ENCODE peak calls at places on chromosomes 4 and X, in five cellular contexts. Z is sigmoid colon, T is IMR-90, Q is B cell, F is type B pancreatic cell. L is an unnamed sample.

GRCh38 chr4:40685300-40685699 is 55.6 kb upstream of the RBM47 start:
- DNase-seq in F (no peak), T (peak), Q (no peak), Z (no peak), L (no peak)

GRCh38 chrX:154727418-154728323 is 23.2 kb downstream of the GAB3 start:
- DNase-seq in Z (peak), T (peak), Q (no peak), F (no peak), L (no peak)

GRCh38 chrX:48688531-48689142 is 5.0 kb downstream of the WAS start:
- DNase-seq in T (no peak), Z (no peak), F (no peak), Q (no peak), L (no peak)

GRCh38 chr4:182254381-182254780 is 11.2 kb downstream of the TENM3 start:
- DNase-seq in Z (no peak), T (no peak), F (no peak), Q (no peak), L (no peak)

GRCh38 chr4:169815606-169816005 is 57.9 kb upstream of the HPF1 start:
- DNase-seq in F (no peak), T (peak), Q (no peak), Z (no peak), L (no peak)

GRCh38 chr4:83115000-83115399 is 471 bp upstream of the PLAC8 start:
- DNase-seq in F (no peak), Q (no peak), T (peak), Z (no peak), L (no peak)

GRCh38 chrX:124098089-124098488 is 136.6 kb downstream of the STAG2 start:
- DNase-seq in T (peak), Z (no peak), F (no peak), Q (peak), L (no peak)

GRCh38 chr4:164252286-164252685 is 501.6 kb upstream of the SMIM31 start:
- DNase-seq in Q (no peak), T (no peak), Z (no peak), F (no peak), L (no peak)

GRCh38 chr4:4689694-4690440 is 148.0 kb upstream of the STX18 start:
- DNase-seq in F (no peak), Q (no peak), T (no peak), Z (no peak), L (peak)

GRCh38 chr4:118158946-118159345 is 124.7 kb downstream of the NDST3 start:
- DNase-seq in Q (no peak), Z (no peak), T (no peak), F (no peak), L (no peak)

GRCh38 chr4:90357117-90357710 is 230.0 kb downstream of the CCSER1 start:
- DNase-seq in F (no peak), T (peak), Z (no peak), Q (no peak), L (peak)

GRCh38 chr4:148435654-148436406 is 6.4 kb downstream of the NR3C2 start:
- DNase-seq in Z (no peak), T (no peak), Q (no peak), F (no peak), L (no peak)
- TF ChIP-seq CTCF in Z (no peak), T (no peak), Q (no peak), F (no peak), L (no peak)

DNA sequence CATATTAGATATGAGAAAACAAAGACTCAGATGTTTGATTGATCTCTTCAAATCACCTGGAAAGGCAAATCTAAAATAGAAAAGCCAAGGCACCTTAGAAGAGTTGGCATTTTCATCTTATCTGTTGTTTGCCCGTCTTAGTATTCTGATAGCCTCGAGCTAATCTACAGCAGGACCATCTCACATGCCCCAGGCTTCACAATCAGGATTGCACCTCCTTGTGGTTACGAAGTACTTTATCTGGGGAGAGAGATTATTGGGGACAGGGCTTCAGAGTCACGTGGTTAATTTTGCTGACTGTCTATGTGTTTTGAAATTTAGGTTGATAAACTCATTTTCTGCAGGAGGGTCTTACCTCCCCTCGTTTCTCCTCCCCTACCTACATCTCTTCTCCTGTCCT is 313.1 kb upstream of the ANXA10 start:
- DNase-seq in Q (no peak), Z (no peak), T (no peak), F (no peak), L (no peak)
- TF ChIP-seq CTCF in Q (no peak), Z (no peak), T (no peak), F (no peak), L (no peak)

DNA sequence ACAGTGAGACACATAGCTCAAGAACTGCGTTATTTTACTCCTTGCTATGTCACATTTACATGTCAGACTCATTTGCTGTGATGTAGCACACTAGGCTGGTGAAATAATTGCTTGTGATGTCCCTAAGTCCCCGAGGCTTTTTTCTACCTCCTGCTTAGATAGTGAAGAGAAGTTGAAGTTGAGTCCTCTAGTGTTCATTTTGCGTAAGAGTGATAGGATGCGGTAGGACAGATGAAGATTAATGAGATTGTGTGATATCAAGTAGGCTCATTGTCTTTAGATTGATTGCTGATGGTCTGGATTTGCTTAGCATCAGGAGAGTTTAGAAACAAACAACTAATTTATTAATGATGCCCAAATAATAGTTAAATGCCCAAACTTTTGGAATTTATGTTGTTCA is 173.6 kb upstream of the NUDT6 start:
- DNase-seq in T (no peak), Z (no peak), Q (no peak), F (no peak), L (no peak)
- TF ChIP-seq CTCF in T (no peak), Z (no peak), Q (no peak), F (peak), L (no peak)

DNA sequence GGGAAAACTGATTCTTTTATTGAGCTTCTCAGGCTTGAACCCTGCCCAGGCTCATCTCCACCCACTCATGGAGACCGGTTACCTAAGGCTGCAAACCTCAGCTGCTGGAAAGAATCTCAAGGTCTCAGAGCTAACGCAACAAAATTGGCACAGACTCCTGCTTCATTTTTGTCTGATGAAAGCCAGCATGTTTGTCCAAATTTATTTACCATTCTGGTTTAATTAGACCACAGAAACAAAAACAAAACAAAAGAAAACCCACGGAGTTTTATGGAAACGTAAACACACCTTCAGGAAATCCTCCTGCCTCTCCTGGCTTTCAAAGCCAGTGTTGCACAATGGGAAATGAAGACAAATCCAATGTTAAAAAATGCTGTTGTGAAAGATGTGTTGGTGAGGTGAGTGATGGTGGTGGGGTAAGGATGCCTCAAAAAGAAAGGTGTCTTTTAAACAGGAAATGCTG is 56.4 kb upstream of the PDLIM3 start:
- DNase-seq in F (no peak), T (peak), Z (no peak), Q (no peak), L (no peak)
- TF ChIP-seq CTCF in F (no peak), T (no peak), Z (no peak), Q (no peak), L (no peak)

GRCh38 chr4:123997116-123997515 is 600.5 kb downstream of the SPRY1 start:
- DNase-seq in Q (no peak), F (no peak), Z (no peak), T (no peak), L (no peak)

GRCh38 chr4:123995939-123996338 is 599.3 kb downstream of the SPRY1 start:
- DNase-seq in Q (no peak), T (peak), Z (no peak), F (no peak), L (no peak)

GRCh38 chr4:123994917-123995316 is 598.3 kb downstream of the SPRY1 start:
- DNase-seq in Q (no peak), Z (no peak), F (no peak), T (no peak), L (no peak)

GRCh38 chr4:123997736-123998449 is 601.3 kb downstream of the SPRY1 start:
- DNase-seq in F (no peak), T (no peak), Q (no peak), Z (no peak), L (no peak)

DNA sequence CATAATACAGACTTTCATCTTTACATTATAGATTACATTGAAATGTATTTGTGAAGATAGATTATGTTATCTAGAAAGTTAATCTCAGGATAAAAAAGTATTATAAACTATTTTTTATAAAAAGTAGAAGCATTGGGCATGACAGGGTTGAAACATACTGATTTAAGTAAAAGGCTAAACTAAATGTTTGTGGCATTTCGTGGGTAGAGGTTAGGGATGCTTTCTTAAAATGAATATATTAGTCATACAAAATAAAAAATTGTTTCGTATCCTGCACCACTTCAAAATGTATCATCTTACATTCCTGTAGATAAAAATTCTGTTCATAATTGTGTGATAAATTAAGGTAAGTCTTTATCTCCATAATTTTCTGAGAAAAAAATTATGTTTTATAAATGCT is 603.6 kb downstream of the SPRY1 start:
- DNase-seq in Q (no peak), Z (no peak), F (no peak), T (no peak), L (no peak)
- TF ChIP-seq CTCF in Q (no peak), Z (no peak), F (no peak), T (no peak), L (no peak)

GRCh38 chr4:16297003-16297402 is 70.7 kb upstream of the TAPT1 start:
- DNase-seq in T (no peak), F (no peak), Z (no peak), Q (no peak), L (no peak)
- TF ChIP-seq CTCF in T (no peak), F (no peak), Z (no peak), Q (no peak), L (no peak)

GRCh38 chrX:34300871-34301270 is 168.8 kb upstream of the FAM47A start:
- DNase-seq in F (no peak), Q (no peak), Z (no peak), T (peak), L (peak)
- TF ChIP-seq CTCF in F (peak), Q (peak), Z (no peak), T (peak), L (peak)

L was measured in GM13977.